ENCODE peak calls at places on chromosomes 2 and 18, in seven cellular contexts. Y is GM23338, J is GM12878, N is sigmoid colon, O is breast epithelium, C is HL-60, Z is vagina. A is an unnamed sample.
A peak's percentile ranks its signal among the peaks of the same experiment; 100 is the strongest.

GRCh38 chr2:161103451-161103831 is 56.8 kb upstream of the TANK start:
- DNase-seq in Z (no peak), J (no peak), O (no peak), N (no peak), Y (no peak), C (no peak), A (no peak)

GRCh38 chr2:38654495-38655381 is 11.2 kb upstream of the GALM start:
- DNase-seq in N (no peak), C (no peak), Z (no peak), O (no peak), Y (no peak), J (no peak), A (no peak)

GRCh38 chr2:178523596-178524134 is 43.4 kb downstream of the PLEKHA3 start:
- DNase-seq in Y (peak; percentile 15), J (no peak), Z (no peak), O (no peak), N (no peak), C (no peak), A (no peak)

GRCh38 chr2:241812730-241813079 is 3.7 kb downstream of the NEU4 start:
- DNase-seq in Y (no peak), Z (no peak), O (no peak), N (no peak), C (no peak), J (no peak), A (no peak)

GRCh38 chr2:203021986-203022385 is 7.3 kb downstream of the NBEAL1 start:
- DNase-seq in Z (no peak), J (no peak), C (no peak), N (no peak), Y (no peak), O (no peak), A (no peak)

GRCh38 chr2:8740136-8740535 is 58.3 kb downstream of the ID2 start:
- DNase-seq in Z (no peak), C (no peak), Y (no peak), N (no peak), O (no peak), J (no peak), A (no peak)

GRCh38 chr2:179332903-179333302 is 68.3 kb upstream of the SESTD1 start:
- DNase-seq in Z (no peak), J (no peak), Y (no peak), O (no peak), C (no peak), N (no peak), A (no peak)

GRCh38 chr2:219254590-219255219 is 987 bp upstream of the TUBA4A start:
- DNase-seq in Z (no peak), Y (no peak), C (no peak), N (no peak), J (no peak), O (no peak), A (no peak)

GRCh38 chr2:100820346-100821254 is 661 bp downstream of the NPAS2 start:
- DNase-seq in C (no peak), N (no peak), O (no peak), Y (peak; percentile 42), Z (no peak), J (no peak), A (no peak)

GRCh38 chr2:183505911-183506310 is 381.7 kb downstream of the NUP35 start:
- DNase-seq in O (no peak), N (no peak), C (no peak), J (no peak), Z (no peak), Y (no peak), A (no peak)

GRCh38 chr18:62991959-62992358 is 276.6 kb downstream of the PHLPP1 start:
- DNase-seq in C (no peak), O (no peak), Y (peak; percentile 37), J (no peak), Z (no peak), N (no peak), A (peak; percentile 47)

GRCh38 chr2:230666446-230666845 is 46.2 kb upstream of the CAB39 start:
- DNase-seq in C (no peak), O (no peak), Z (no peak), J (no peak), Y (no peak), N (no peak), A (no peak)

GRCh38 chr18:74540689-74541421 is 6.6 kb downstream of the CNDP1 start:
- DNase-seq in N (no peak), C (no peak), O (no peak), J (no peak), Z (no peak), Y (no peak), A (peak; percentile 55)

GRCh38 chr2:39667142-39667880 is 1.6 kb downstream of the TMEM178A start:
- DNase-seq in N (no peak), O (no peak), Y (no peak), C (no peak), Z (no peak), J (no peak), A (no peak)

GRCh38 chr2:240595381-240596079 is 9.0 kb downstream of the CAPN10 start:
- DNase-seq in C (no peak), J (no peak), Y (peak; percentile 86), Z (no peak), N (peak; percentile 63), O (no peak), A (peak; percentile 67)

GRCh38 chr2:181682795-181683517 is 2.6 kb upstream of the NEUROD1 start:
- DNase-seq in N (no peak), Z (no peak), J (no peak), O (no peak), C (no peak), Y (peak; percentile 34), A (no peak)

GRCh38 chr2:240638517-240639160 is 13.4 kb downstream of the GPR35 start:
- DNase-seq in N (peak; percentile 75), O (no peak), J (no peak), C (no peak), Z (no peak), Y (no peak), A (peak; percentile 54)

DNA sequence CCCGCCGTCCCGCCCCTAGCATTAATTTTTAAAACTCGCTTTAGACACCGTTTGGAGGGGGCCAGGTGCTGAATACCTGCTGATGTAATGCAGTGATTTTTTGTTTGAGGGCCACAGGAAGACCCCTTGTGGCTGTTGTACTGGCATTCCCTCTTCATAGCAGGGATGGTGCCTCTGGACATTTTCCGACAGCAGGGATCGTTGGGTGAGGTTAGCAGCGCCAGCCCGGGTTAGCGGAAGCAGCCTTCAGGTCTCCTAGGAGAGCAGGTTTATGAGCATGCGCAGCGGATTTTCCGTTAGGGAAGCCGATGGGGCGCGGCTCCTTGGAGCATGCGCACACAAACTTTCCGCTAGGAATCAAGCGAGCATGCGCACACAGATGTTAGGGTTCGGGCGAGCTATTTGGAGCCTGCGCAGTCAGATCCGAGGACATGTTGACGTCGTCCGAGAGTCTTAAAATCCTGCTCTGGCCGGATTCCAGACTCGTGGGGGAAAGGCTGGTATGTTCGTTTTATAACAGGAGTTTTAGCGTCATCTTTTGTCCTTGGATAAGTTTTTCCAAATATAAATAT is 17.2 kb upstream of the C2orf74 start:
- DNase-seq in C (peak; percentile 92), Z (no peak), J (peak; percentile 99), O (peak; percentile 91), Y (peak; percentile 99), N (peak; percentile 99), A (peak; percentile 96)
- TF ChIP-seq POLR2AphosphoS5 in C (peak; percentile 78), Z (peak; percentile 99), J (peak; percentile 80), O (peak; percentile 7), Y (peak; percentile 74), N (peak; percentile 79), A (peak; percentile 78)

GRCh38 chr2:19784456-19784855 is 117.3 kb downstream of the TTC32 start:
- DNase-seq in Z (no peak), J (no peak), O (no peak), Y (no peak), N (no peak), C (no peak), A (no peak)

GRCh38 chr2:19787134-19787533 is 114.6 kb downstream of the TTC32 start:
- DNase-seq in O (no peak), C (no peak), Y (peak; percentile 19), N (no peak), J (no peak), Z (no peak), A (no peak)

GRCh38 chr2:19786408-19787058 is 115.2 kb downstream of the TTC32 start:
- DNase-seq in Z (no peak), N (no peak), O (no peak), Y (no peak), C (no peak), J (no peak), A (no peak)

GRCh38 chr2:19785432-19785831 is 116.4 kb downstream of the TTC32 start:
- DNase-seq in J (no peak), C (no peak), Y (no peak), N (no peak), Z (no peak), O (no peak), A (no peak)

DNA sequence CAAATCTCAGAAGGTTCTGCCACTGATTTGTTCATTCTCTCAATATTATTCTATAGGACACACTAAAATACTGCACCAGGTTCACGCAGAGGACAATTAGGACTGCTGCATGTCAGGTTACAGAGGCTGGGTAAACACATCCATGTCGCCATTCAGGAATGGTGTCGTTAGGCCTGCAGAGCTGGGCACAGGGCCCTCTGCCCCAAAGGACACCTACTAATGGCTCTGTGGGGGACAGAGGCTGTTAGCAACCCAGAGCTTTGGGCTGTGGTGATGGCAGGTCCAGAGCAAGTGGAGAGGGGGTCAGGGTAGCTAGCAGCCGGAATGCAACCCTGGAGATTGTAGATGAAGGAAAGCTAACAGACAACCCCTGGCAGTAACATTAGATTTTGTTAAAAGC is 115.9 kb downstream of the TTC32 start:
- DNase-seq in J (no peak), C (no peak), O (no peak), Z (no peak), Y (no peak), N (no peak), A (no peak)
- H3K27ac ChIP-seq in J (no peak overlapping the region), C (no peak overlapping the region), O (no peak overlapping the region), Z (no peak overlapping the region), Y (no peak overlapping the region), N (no peak overlapping the region), A (no peak overlapping the region)

GRCh38 chr18:44708451-44709083 is 27.9 kb downstream of the SETBP1 start:
- DNase-seq in J (no peak), O (no peak), Z (no peak), Y (no peak), N (no peak), C (no peak), A (no peak)
- H3K4me3 ChIP-seq in J (no peak overlapping the region), O (no peak overlapping the region), Z (no peak overlapping the region), Y (no peak overlapping the region), N (no peak overlapping the region), C (no peak overlapping the region), A (no peak overlapping the region)

DNA sequence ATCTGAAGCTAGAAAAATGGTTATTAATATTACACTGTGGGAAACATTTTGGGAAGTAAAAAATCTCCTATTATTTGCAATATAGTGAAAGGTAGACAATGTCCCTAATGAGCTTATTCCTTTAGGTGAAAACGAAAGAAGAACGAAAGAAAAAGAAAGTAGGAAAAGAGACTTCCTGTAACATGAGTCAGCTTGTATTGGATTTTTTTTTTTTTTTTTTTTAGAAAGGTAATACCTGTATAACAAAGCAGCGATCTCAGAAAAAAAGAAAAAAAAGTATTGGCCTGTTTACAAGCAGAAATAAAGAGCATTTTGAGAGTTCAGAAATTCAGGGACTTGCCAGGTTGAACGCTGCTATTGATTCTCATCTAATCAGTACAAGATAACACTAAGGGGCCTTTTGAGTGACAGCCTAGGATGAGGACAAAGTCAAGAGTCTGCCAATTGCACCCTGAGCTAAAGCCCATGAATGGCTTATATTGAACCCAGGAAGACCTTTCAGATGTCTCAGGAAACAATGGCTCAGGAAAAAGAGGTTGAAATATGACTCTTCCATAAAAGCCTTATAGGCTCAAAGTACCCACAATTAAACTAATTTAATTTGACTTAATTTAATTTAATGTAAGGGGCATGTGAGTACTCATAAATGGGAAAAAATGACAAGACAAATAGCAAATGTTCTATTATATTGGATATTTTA is 615.6 kb upstream of the CDH2 start:
- DNase-seq in N (no peak), Z (no peak), J (no peak), C (no peak), O (no peak), Y (no peak), A (no peak)
- TF ChIP-seq POLR2AphosphoS5 in N (no peak), Z (no peak), J (no peak), C (no peak), O (no peak), Y (no peak), A (no peak)